ENCODE peak calls at places on chromosomes 16 and 17, in six cellular contexts. J is IMR-90, F is HepG2, S is A549, A is K562, E is GM12878. L is an unnamed sample.

GRCh38 chr16:78461496-78461938 is 362.1 kb downstream of the WWOX start:
- DNase-seq in J (no peak), F (peak), S (no peak), A (no peak), E (no peak), L (no peak)

GRCh38 chr16:19757762-19758595 is 39.9 kb downstream of the IQCK start:
- DNase-seq in J (peak), F (peak), S (no peak), A (no peak), E (no peak), L (no peak)

GRCh38 chr17:17059301-17059890 is 17.1 kb downstream of the MPRIP start:
- DNase-seq in J (no peak), F (no peak), S (no peak), A (no peak), E (no peak), L (no peak)

GRCh38 chr16:20073203-20074088 is at the start of gene GPR139:
- DNase-seq in J (no peak), F (no peak), S (no peak), A (no peak), E (no peak), L (no peak)

GRCh38 chr17:35731932-35732805 is 730 bp downstream of the RASL10B start:
- DNase-seq in J (no peak), F (no peak), S (no peak), A (no peak), E (no peak), L (no peak)

GRCh38 chr16:54928421-54929089 is 2.1 kb upstream of the IRX5 start:
- DNase-seq in J (no peak), F (no peak), S (peak), A (peak), E (no peak), L (peak)

GRCh38 chr17:50206604-50207293 is 5.3 kb upstream of the COL1A1 start:
- DNase-seq in J (peak), F (no peak), S (no peak), A (peak), E (no peak), L (peak)

GRCh38 chr17:78330570-78331224 is 29.2 kb downstream of the SOCS3 start:
- DNase-seq in J (no peak), F (no peak), S (peak), A (no peak), E (no peak), L (no peak)

GRCh38 chr17:18025596-18026407 is 13.2 kb downstream of the ATPAF2 start:
- DNase-seq in J (peak), F (no peak), S (no peak), A (no peak), E (no peak), L (no peak)

GRCh38 chr17:78862073-78863023 is 21.7 kb upstream of the USP36 start:
- DNase-seq in J (peak), F (peak), S (peak), A (peak), E (no peak), L (no peak)

GRCh38 chr16:81265052-81265451 is 26.6 kb downstream of the BCO1 start:
- DNase-seq in J (no peak), F (no peak), S (no peak), A (no peak), E (no peak), L (no peak)

GRCh38 chr16:15954814-15955151 is 5.4 kb downstream of the ABCC1 start:
- DNase-seq in J (peak), F (no peak), S (no peak), A (no peak), E (no peak), L (no peak)

GRCh38 chr17:29141484-29141835 is 38.7 kb downstream of the MYO18A start:
- DNase-seq in J (no peak), F (no peak), S (no peak), A (no peak), E (no peak), L (no peak)

GRCh38 chr17:29145289-29146058 is 34.7 kb downstream of the MYO18A start:
- DNase-seq in J (peak), F (peak), S (peak), A (peak), E (no peak), L (peak)

GRCh38 chr17:29140631-29141483 is 39.3 kb downstream of the MYO18A start:
- DNase-seq in J (peak), F (no peak), S (no peak), A (no peak), E (no peak), L (no peak)

GRCh38 chr17:29146369-29146972 is 33.7 kb downstream of the MYO18A start:
- DNase-seq in J (no peak), F (no peak), S (no peak), A (no peak), E (no peak), L (no peak)

GRCh38 chr17:29143894-29144293 is 36.3 kb downstream of the MYO18A start:
- DNase-seq in J (peak), F (peak), S (peak), A (no peak), E (no peak), L (peak)
- TF ChIP-seq BHLHE40 in J (no peak), F (no peak), S (no peak), A (no peak), E (no peak), L (no peak)

GRCh38 chr17:37792787-37793186 is 47.9 kb upstream of the HNF1B start:
- DNase-seq in J (peak), F (no peak), S (no peak), A (no peak), E (no peak), L (no peak)
- TF ChIP-seq BHLHE40 in J (peak), F (no peak), S (no peak), A (no peak), E (no peak), L (no peak)

GRCh38 chr17:2083613-2084128 is 28.8 kb downstream of the HIC1 start:
- DNase-seq in J (no peak), F (peak), S (no peak), A (no peak), E (peak), L (no peak)
- TF ChIP-seq BHLHE40 in J (no peak), F (no peak), S (no peak), A (no peak), E (no peak), L (no peak)

GRCh38 chr16:11828696-11829095 is 22.6 kb downstream of the RSL1D1 start:
- DNase-seq in J (no peak), F (no peak), S (no peak), A (no peak), E (no peak), L (no peak)

GRCh38 chr16:11835891-11836652 is 15.3 kb downstream of the RSL1D1 start:
- DNase-seq in J (peak), F (no peak), S (no peak), A (no peak), E (no peak), L (no peak)

GRCh38 chr16:11836653-11837244 is 14.6 kb downstream of the RSL1D1 start:
- DNase-seq in J (peak), F (no peak), S (no peak), A (no peak), E (no peak), L (no peak)

GRCh38 chr16:11835309-11835708 is 16.0 kb downstream of the RSL1D1 start:
- DNase-seq in J (no peak), F (no peak), S (no peak), A (no peak), E (no peak), L (no peak)

DNA sequence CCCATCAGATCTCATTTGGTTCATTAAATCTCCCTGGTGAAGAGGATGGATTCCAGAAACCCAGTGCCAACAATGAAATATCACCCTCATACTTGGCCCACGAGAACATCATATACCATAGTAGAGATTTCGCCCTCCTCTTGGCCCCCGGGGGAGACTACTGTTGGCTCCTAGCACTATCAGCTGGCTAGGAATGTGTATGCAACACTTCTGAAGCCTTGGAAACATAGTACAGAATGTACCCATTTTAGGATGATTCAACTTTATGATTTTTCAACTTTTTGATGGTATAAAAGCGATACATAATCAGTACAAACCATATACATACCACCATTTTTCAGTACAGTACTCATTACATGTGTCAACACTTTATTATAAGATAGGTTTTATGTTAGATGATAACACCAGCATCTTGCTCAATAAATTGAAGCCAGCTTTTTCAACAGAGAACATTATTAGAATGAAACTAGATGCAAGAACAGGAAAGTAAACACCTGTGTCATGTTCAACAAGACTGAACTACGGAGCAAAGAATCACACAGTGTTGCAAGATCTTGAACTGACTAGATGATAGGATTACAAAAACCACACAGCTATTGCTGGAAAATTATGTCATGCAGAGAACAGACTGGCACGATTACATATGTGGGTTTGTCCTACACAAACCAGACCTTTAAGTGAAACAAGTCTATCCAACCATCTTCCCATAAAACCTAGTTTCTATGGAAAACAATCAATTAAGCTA is 17.2 kb downstream of the RSL1D1 start:
- DNase-seq in J (peak), F (peak), S (no peak), A (no peak), E (no peak), L (no peak)
- TF ChIP-seq BHLHE40 in J (no peak), F (peak), S (no peak), A (no peak), E (no peak), L (no peak)

GRCh38 chr16:52963471-52963870 is 89.2 kb downstream of the CHD9NB start:
- DNase-seq in J (no peak), F (no peak), S (no peak), A (no peak), E (no peak), L (no peak)
- TF ChIP-seq BHLHE40 in J (no peak), F (no peak), S (no peak), A (no peak), E (no peak), L (no peak)

GRCh38 chr16:47029724-47030123 is 56.2 kb upstream of the DNAJA2 start:
- DNase-seq in J (no peak), F (no peak), S (no peak), A (no peak), E (no peak), L (no peak)

GRCh38 chr16:47026947-47027346 is 53.5 kb upstream of the DNAJA2 start:
- DNase-seq in J (no peak), F (no peak), S (no peak), A (no peak), E (no peak), L (no peak)

GRCh38 chr16:47028767-47029377 is 55.4 kb upstream of the DNAJA2 start:
- DNase-seq in J (no peak), F (no peak), S (no peak), A (no peak), E (no peak), L (no peak)

GRCh38 chr16:47025641-47026040 is 52.2 kb upstream of the DNAJA2 start:
- DNase-seq in J (no peak), F (no peak), S (no peak), A (no peak), E (no peak), L (no peak)

DNA sequence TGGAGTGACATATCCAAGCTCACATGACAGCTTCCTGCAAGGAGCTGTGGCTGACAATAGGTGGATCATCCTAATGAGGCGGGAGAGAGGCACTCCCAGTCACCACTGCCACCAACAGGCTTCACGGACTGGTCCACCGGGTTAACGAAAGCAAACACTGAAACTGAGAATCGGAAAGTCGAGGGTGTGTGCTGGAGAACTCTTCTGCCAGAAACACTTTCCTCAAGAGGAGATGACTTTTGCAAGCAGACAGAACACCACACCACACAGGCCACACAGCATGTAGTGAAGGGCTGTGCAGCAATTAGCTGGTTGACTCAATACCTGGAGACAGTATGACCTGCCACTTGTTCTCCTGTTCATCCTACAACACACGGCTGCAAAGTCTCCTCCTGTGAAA is 53.0 kb upstream of the DNAJA2 start:
- DNase-seq in J (no peak), F (no peak), S (no peak), A (no peak), E (no peak), L (no peak)
- TF ChIP-seq BHLHE40 in J (no peak), F (no peak), S (no peak), A (no peak), E (no peak), L (no peak)

L was measured in HEK293T.